ENCODE peak calls at places on chromosomes 3 and 15, in four cellular contexts. H is fibroblast of lung, I is psoas muscle, W is foreskin fibroblast. Y is an unnamed sample.

GRCh38 chr15:50911001-50911400 is 2.5 kb downstream of the AP4E1 start:
- DNase-seq in H (no peak), I (no peak), W (no peak), Y (peak)

GRCh38 chr15:85036716-85037115 is 55.1 kb downstream of the PDE8A start:
- DNase-seq in H (no peak), I (no peak), W (no peak), Y (no peak)

GRCh38 chr3:128080323-128080898 is 28.2 kb downstream of the SEC61A1 start:
- DNase-seq in H (peak), I (no peak), W (peak), Y (peak)

GRCh38 chr3:89964347-89964746 is 856.9 kb downstream of the EPHA3 start:
- DNase-seq in H (peak), I (no peak), W (peak), Y (peak)

GRCh38 chr3:137008976-137009375 is 51.2 kb downstream of the IL20RB start:
- DNase-seq in H (no peak), I (no peak), W (no peak), Y (no peak)

GRCh38 chr15:78341057-78341763 is 1.1 kb downstream of the CRABP1 start:
- DNase-seq in H (no peak), I (no peak), W (no peak), Y (no peak)

GRCh38 chr3:47377186-47377585 is 3.6 kb upstream of the PTPN23 start:
- DNase-seq in H (no peak), I (no peak), W (no peak), Y (no peak)

GRCh38 chr3:157559401-157559800 is 56.2 kb upstream of the VEPH1 start:
- DNase-seq in H (no peak), I (no peak), W (no peak), Y (no peak)

GRCh38 chr15:69288531-69289311 is 10.0 kb upstream of the PAQR5 start:
- DNase-seq in H (no peak), I (no peak), W (no peak), Y (no peak)

GRCh38 chr3:126367316-126367805 is 10.2 kb upstream of the KLF15 start:
- DNase-seq in H (no peak), I (peak), W (no peak), Y (no peak)

GRCh38 chr3:127029521-127030327 is 46.8 kb downstream of the PLXNA1 start:
- DNase-seq in H (no peak), I (no peak), W (no peak), Y (no peak)

GRCh38 chr15:65942436-65942835 is 73.1 kb downstream of the RAB11A start:
- DNase-seq in H (no peak), I (no peak), W (no peak), Y (no peak)

GRCh38 chr15:57146394-57147140 is 228.1 kb downstream of the TCF12 start:
- DNase-seq in H (peak), I (no peak), W (peak), Y (peak)

GRCh38 chr3:184428561-184429175 is 48.8 kb downstream of the CHRD start:
- DNase-seq in H (no peak), I (no peak), W (no peak), Y (no peak)

GRCh38 chr3:12588039-12588673 is 31.3 kb downstream of the MKRN2 start:
- DNase-seq in H (no peak), I (no peak), W (peak), Y (peak)

GRCh38 chr3:20984594-20985207 is 766.3 kb downstream of the ZNF385D start:
- DNase-seq in H (no peak), I (no peak), W (no peak), Y (no peak)

GRCh38 chr3:377158-377561 is 180.6 kb downstream of the CHL1 start:
- DNase-seq in H (peak), I (no peak), W (no peak), Y (peak)
- H3K4me3 ChIP-seq in H (no peak), I (no peak), W (no peak), Y (no peak)

GRCh38 chr3:148970311-148970710 is 21.0 kb upstream of the GYG1 start:
- DNase-seq in H (no peak), I (no peak), W (no peak), Y (no peak)
- H3K4me3 ChIP-seq in H (no peak), I (no peak), W (no peak), Y (no peak)

GRCh38 chr3:31321620-31322019 is 211.1 kb upstream of the STT3B start:
- DNase-seq in H (no peak), I (no peak), W (no peak), Y (peak)
- H3K4me3 ChIP-seq in H (no peak), I (no peak), W (no peak), Y (no peak)

GRCh38 chr3:95923496-95924210 is 890.7 kb upstream of the EPHA6 start:
- DNase-seq in H (peak), I (no peak), W (peak), Y (peak)
- H3K4me3 ChIP-seq in H (peak), I (no peak), W (peak), Y (peak)

Y was measured in fibroblast of pulmonary artery.